ENCODE peak calls at places on chromosomes 4 and X, in nine cellular contexts. R is naive thymus-derived CD4-positive, alpha-beta T cell; A is transverse colon; I is right cardiac atrium; D is OCI-LY7; P is GM12878; N is IMR-90; L is psoas muscle; S is neuronal stem cell. O is an unnamed sample. For H3K4me1, the result is how much of the 10 kb centered on the place peaks cover.

GRCh38 chr4:121256887-121257426 is 92.8 kb upstream of the TNIP3 start:
- DNase-seq in R (no peak), I (no peak), A (no peak), D (no peak), S (no peak), N (no peak), P (no peak), L (no peak), O (no peak)

GRCh38 chr4:152328595-152328994 is 207.3 kb downstream of the FBXW7 start:
- DNase-seq in D (no peak), S (no peak), P (no peak), L (no peak), N (no peak), R (no peak), A (no peak), I (no peak), O (no peak)

GRCh38 chr4:51906167-51906647 is 63.3 kb downstream of the DCUN1D4 start:
- DNase-seq in N (peak), R (no peak), D (peak), A (no peak), P (peak), S (no peak), L (no peak), I (no peak), O (no peak)

GRCh38 chrX:22122510-22122909 is 90.4 kb downstream of the PHEX start:
- DNase-seq in L (peak), D (no peak), S (no peak), N (peak), P (no peak), R (no peak), A (no peak), I (no peak), O (peak)

GRCh38 chr4:115154826-115155225 is 41.4 kb upstream of the NDST4 start:
- DNase-seq in D (no peak), A (no peak), N (no peak), S (peak), I (no peak), R (no peak), L (no peak), P (no peak), O (no peak)

GRCh38 chr4:825063-825968 is 613 bp downstream of the CPLX1 start:
- DNase-seq in A (peak), L (peak), I (peak), S (peak), P (no peak), N (no peak), D (no peak), R (peak), O (peak)

GRCh38 chr4:7160951-7161440 is 31.3 kb upstream of the SORCS2 start:
- DNase-seq in P (no peak), R (no peak), I (no peak), A (no peak), D (no peak), L (peak), N (no peak), S (no peak), O (peak)

GRCh38 chr4:7209699-7210098 is 17.4 kb downstream of the SORCS2 start:
- DNase-seq in S (no peak), R (no peak), I (peak), P (no peak), N (no peak), L (no peak), D (no peak), A (no peak), O (no peak)

GRCh38 chr4:169305651-169306050 is 34.9 kb upstream of the SH3RF1 start:
- DNase-seq in D (no peak), L (peak), A (no peak), R (no peak), I (no peak), S (no peak), N (peak), P (no peak), O (no peak)

GRCh38 chr4:85823295-85823694 is 348.3 kb downstream of the ARHGAP24 start:
- DNase-seq in A (no peak), N (peak), L (no peak), I (peak), P (no peak), D (no peak), R (no peak), S (no peak), O (no peak)

GRCh38 chr4:31655328-31655727 is 935.2 kb downstream of the PCDH7 start:
- DNase-seq in R (no peak), I (no peak), N (peak), P (no peak), A (no peak), S (no peak), D (no peak), L (no peak), O (no peak)

GRCh38 chr4:8230891-8231290 is 31.8 kb downstream of the SH3TC1 start:
- DNase-seq in A (no peak), P (no peak), S (no peak), N (peak), D (no peak), L (no peak), I (peak), R (no peak), O (no peak)

GRCh38 chrX:50691820-50692219 is 122.2 kb downstream of the SHROOM4 start:
- DNase-seq in S (no peak), N (peak), D (peak), I (no peak), A (no peak), R (no peak), P (no peak), L (no peak), O (peak)

GRCh38 chr4:153465922-153466636 is at the start of gene TMEM131L:
- DNase-seq in N (peak), S (peak), L (peak), I (peak), P (no peak), R (peak), D (peak), A (peak), O (peak)

GRCh38 chrX:30643313-30643821 is 9.9 kb upstream of the GK start:
- DNase-seq in L (no peak), P (no peak), I (no peak), R (no peak), D (no peak), N (peak), A (no peak), S (no peak), O (no peak)

GRCh38 chr4:128675083-128675482 is 134.4 kb upstream of the JADE1 start:
- DNase-seq in P (peak), S (no peak), D (peak), A (no peak), L (no peak), N (no peak), R (no peak), I (no peak), O (peak)

GRCh38 chr4:99088485-99089365 is at the start of gene ADH5:
- DNase-seq in I (peak), P (peak), L (peak), A (peak), D (peak), S (peak), N (peak), R (peak), O (peak)

DNA sequence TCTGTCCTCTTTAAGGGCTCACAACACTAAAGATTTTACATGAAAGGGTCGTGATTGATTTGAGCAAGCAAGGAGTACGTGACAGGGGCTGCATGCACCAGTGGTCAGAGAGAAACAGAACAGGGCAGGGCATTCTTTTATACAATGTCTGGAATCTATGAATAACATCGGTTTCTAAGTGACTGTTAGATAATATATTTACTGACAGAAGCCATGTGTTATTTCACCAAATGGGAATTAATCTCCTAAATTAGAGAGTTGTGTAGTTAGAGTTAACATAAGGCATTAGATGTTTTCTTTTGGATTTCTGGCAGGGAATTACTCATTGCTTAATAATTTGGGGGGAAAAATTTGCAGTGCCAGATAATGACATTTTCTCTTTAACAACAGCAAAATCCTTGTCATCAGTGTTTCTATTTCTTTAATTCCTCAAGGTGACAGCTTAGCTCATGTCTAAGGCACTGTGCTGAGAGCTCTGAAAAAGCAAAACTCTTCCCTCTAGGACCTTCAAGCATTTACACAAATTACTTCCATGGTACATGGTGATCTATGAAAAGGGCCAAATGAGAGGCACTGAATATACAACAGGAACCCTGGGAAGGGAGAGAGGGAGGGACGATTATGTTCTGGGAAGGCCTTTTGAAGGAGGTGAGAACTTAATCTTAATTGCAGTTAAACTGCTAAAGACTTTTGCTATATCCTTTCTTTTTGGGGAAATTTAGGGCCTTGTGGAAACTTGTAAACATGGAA is 145.0 kb downstream of the RTL3 start:
- DNase-seq in P (no peak), A (no peak), N (no peak), D (no peak), I (no peak), S (no peak), L (no peak), R (no peak), O (no peak)
- H3K27ac ChIP-seq in P (no peak), A (no peak), N (no peak), D (no peak), I (no peak), S (peak), L (no peak), R (no peak), O (no peak)

DNA sequence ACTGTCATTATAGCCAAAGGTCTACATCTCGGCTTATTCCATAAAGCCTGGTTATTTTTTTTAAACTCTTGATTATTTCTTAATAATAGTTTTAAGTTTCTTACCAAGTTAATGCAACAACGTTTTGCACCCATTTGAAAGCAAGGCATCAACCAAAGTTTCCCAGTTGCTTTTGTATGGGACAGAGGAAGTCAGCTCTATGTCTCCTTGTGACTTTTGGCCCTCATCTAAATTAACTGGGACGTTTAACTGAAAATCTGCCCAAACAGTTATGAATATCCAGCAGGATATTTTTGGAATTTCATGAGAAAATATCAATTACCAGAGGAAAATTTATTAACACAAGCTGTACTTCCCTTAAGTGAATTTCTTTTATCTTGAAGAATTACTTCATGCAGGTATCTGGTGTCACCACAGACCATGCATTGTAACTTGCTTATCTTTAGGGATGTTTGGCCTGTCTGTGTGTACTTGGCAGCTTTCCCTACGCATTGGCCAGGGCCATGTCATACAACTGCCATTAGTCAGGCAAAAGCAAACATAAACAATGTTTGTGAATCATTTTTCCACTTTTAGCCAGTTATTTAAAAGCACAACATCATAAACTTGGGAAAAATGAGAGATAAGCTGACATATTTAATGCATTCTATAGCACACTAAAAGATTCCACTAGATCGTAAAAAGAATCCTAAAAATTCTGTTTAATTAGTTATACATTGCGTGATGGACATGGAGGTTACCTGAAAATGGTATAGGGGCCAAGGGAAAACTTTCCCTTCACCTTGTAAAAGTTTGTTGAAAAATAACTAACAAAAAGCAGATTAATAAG is 101.4 kb upstream of the PDE5A start:
- DNase-seq in R (no peak), A (peak), I (no peak), N (peak), L (no peak), D (no peak), P (no peak), S (no peak), O (peak)
- H3K4me1 ChIP-seq in R (under half), A (half or more), I (under half), N (under half), L (under half), D (under half), P (under half), S (under half), O (half or more)

GRCh38 chr4:25970241-25970675 is 56.2 kb downstream of the SMIM20 start:
- DNase-seq in D (peak), L (no peak), P (no peak), R (no peak), A (peak), N (no peak), S (no peak), I (peak), O (no peak)

GRCh38 chr4:25966171-25966570 is 52.2 kb downstream of the SMIM20 start:
- DNase-seq in P (no peak), N (peak), A (no peak), D (no peak), R (no peak), S (no peak), I (no peak), L (no peak), O (no peak)

GRCh38 chr4:25970691-25971427 is 56.8 kb downstream of the SMIM20 start:
- DNase-seq in I (no peak), R (no peak), N (no peak), D (no peak), S (no peak), L (no peak), P (no peak), A (peak), O (peak)

GRCh38 chr4:25969374-25969773 is 55.4 kb downstream of the SMIM20 start:
- DNase-seq in R (no peak), S (no peak), L (no peak), P (no peak), D (no peak), I (no peak), A (no peak), N (no peak), O (no peak)

GRCh38 chr4:25965629-25966028 is 51.6 kb downstream of the SMIM20 start:
- DNase-seq in P (no peak), L (no peak), S (no peak), R (no peak), A (no peak), I (no peak), N (no peak), D (no peak), O (no peak)
- H3K27ac ChIP-seq in P (no peak), L (no peak), S (peak), R (no peak), A (no peak), I (no peak), N (peak), D (no peak), O (no peak)

GRCh38 chr4:174864031-174864430 is 35.0 kb upstream of the GLRA3 start:
- DNase-seq in L (no peak), N (no peak), A (no peak), I (no peak), R (no peak), D (no peak), P (no peak), S (no peak), O (no peak)

GRCh38 chr4:174869334-174869733 is 40.3 kb upstream of the GLRA3 start:
- DNase-seq in S (no peak), P (no peak), L (no peak), N (no peak), D (no peak), I (no peak), R (no peak), A (no peak), O (no peak)

GRCh38 chr4:174870311-174870710 is 41.3 kb upstream of the GLRA3 start:
- DNase-seq in L (no peak), S (no peak), N (no peak), R (no peak), P (no peak), A (no peak), D (no peak), I (no peak), O (no peak)

GRCh38 chr4:174867893-174868292 is 38.8 kb upstream of the GLRA3 start:
- DNase-seq in N (no peak), A (no peak), R (no peak), D (no peak), P (no peak), L (no peak), S (no peak), I (no peak), O (no peak)

GRCh38 chr4:174865418-174865985 is 36.5 kb upstream of the GLRA3 start:
- DNase-seq in A (no peak), N (no peak), S (no peak), L (no peak), P (no peak), R (no peak), I (no peak), D (no peak), O (no peak)
- H3K4me1 ChIP-seq in A (under half), N (under half), S (under half), L (under half), P (under half), R (under half), I (under half), D (under half), O (under half)

DNA sequence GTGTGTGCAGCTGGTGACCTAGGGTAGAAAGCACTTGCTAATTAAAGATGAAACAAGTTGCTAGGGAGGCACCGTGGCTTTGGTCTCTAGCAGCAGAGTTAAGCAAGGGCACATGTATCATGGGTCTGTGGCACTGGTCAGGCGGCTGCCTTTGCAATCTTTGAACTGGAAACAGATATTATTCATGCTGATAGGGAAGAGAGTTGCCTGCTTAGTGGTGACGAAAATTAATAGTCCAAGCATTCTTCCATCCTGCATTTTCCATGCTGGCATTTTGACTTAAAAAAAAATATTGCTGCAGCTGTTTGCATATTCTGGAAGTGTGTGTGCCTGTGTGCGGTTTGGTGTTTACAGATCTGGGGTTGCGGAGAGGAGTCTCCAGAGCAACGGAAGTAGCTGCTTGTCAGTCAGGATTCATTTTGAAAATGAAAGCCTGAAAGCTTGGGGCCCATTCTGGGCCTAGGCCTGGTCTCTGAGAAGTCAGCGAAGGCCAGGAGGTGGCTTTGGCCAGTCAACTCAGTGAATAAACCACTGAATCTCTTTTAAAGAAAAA is 2.3 kb upstream of the SOWAHD start:
- DNase-seq in P (peak), S (no peak), R (no peak), L (no peak), I (no peak), N (peak), D (peak), A (peak), O (peak)
- H3K27ac ChIP-seq in P (peak), S (no peak), R (peak), L (no peak), I (no peak), N (peak), D (peak), A (peak), O (no peak)

GRCh38 chrX:147917700-147918694 is 6.3 kb downstream of the FMR1 start:
- DNase-seq in S (no peak), I (no peak), R (no peak), A (no peak), D (no peak), P (peak), L (no peak), N (peak), O (no peak)
- H3K4me1 ChIP-seq in S (under half), I (under half), R (under half), A (half or more), D (under half), P (under half), L (under half), N (under half), O (under half)

GRCh38 chr4:185999207-185999606 is 69.7 kb upstream of the TLR3 start:
- DNase-seq in P (no peak), R (no peak), A (no peak), I (no peak), D (no peak), S (no peak), N (no peak), L (no peak), O (no peak)
- H3K27ac ChIP-seq in P (no peak), R (no peak), A (no peak), I (peak), D (no peak), S (no peak), N (no peak), L (no peak), O (no peak)

DNA sequence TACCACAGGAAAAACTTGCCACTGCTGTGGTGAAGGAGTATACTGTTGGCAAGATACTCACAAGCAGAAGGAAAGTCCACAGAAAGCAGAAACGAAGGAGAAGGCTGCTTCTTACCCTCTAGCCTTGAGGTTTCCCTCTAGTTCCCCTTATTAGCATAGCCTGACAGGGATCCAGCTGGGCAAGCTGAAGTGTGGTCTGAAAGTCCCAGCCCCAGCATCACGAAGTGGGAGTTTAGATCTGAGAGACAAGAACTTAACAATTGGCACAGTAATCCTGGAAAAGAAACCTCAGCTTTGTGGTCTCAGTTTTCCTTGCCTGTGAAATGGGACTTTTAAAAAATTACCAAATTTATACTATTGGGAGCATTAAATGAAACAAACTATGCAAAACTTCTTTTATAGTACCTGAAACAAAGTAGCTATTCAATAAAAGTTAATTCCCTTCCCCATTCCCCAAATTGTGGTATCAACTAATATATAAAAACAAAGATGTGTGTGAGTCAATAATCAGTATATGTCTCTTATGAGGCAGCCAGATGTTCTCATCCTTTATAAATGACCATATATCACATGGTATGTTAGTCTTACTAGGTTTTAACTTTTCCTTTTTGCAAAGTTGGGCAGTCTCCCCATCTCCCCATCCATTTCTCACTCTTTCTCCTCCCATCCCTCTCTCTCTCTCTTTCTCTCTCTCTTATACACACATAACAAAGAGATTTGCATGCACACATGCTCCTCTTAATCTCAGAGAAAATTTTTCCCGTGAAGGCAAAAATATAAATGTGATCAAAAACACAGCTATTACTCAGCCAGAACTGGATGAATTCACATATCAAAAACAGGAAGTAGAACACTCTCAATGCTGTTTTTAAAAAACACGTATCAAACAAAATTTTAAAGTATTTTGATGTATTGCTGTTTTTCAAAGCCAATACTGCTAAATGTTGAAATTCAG is 57.8 kb downstream of the SCFD2 start:
- DNase-seq in A (no peak), I (no peak), L (no peak), R (no peak), D (no peak), P (no peak), S (no peak), N (peak), O (no peak)
- H3K4me1 ChIP-seq in A (under half), I (under half), L (under half), R (under half), D (under half), P (under half), S (under half), N (under half), O (under half)

DNA sequence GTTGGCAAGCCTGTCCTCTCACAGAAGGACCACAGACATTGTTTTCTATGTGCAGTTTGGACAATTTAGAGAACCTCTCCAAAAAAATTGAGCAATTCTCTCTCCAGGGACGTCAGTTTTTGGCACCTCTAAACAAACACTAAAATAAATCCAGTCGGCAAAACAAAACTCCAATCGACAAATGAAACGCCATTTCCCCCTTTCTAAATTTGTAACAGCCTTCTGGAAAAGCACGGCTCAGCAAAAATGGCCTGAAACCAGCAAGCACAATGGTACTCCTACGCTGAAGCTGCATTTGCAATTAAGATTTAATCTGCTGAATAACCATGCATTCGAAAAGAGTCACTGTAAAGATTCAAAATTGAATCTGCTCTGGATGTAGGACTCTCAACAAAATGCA is 79.7 kb upstream of the MAP3K15 start:
- DNase-seq in R (no peak), S (no peak), P (no peak), I (no peak), D (no peak), L (no peak), N (no peak), A (no peak), O (no peak)
- H3K27ac ChIP-seq in R (no peak), S (no peak), P (no peak), I (peak), D (no peak), L (no peak), N (no peak), A (no peak), O (no peak)

O was measured in osteoblast.